ENCODE peak calls at places on chromosomes 11 and 22, in five cellular contexts. V is left ventricle myocardium inferior, B is thoracic aorta, X is adrenal gland, H is foreskin keratinocyte. Q is an unnamed sample.

GRCh38 chr11:114256176-114256897 is 39.9 kb upstream of the NNMT start:
- DNase-seq in V (no peak), B (no peak), X (no peak), H (no peak), Q (no peak)

GRCh38 chr22:43471606-43472135 is 59.9 kb downstream of the MPPED1 start:
- DNase-seq in V (no peak), B (no peak), X (no peak), H (no peak), Q (no peak)

GRCh38 chr11:96426356-96427103 is 36.7 kb downstream of the JRKL start:
- DNase-seq in V (no peak), B (no peak), X (no peak), H (peak), Q (no peak)

GRCh38 chr22:24370426-24370825 is 57.0 kb upstream of the ADORA2A start:
- DNase-seq in V (no peak), B (no peak), X (no peak), H (peak), Q (no peak)

GRCh38 chr11:115396533-115396932 is 107.7 kb downstream of the CADM1 start:
- DNase-seq in V (no peak), B (no peak), X (no peak), H (no peak), Q (no peak)

GRCh38 chr11:119436715-119437114 is 13.7 kb upstream of the THY1 start:
- DNase-seq in V (no peak), B (no peak), X (no peak), H (no peak), Q (no peak)

GRCh38 chr11:92886243-92886905 is 83.1 kb upstream of the MTNR1B start:
- DNase-seq in V (no peak), B (no peak), X (peak), H (peak), Q (no peak)

GRCh38 chr22:37480387-37481346 is 5.5 kb downstream of the MFNG start:
- DNase-seq in V (no peak), B (no peak), X (no peak), H (no peak), Q (no peak)

GRCh38 chr22:44452531-44453420 is 45.3 kb downstream of the RTL6 start:
- DNase-seq in V (no peak), B (no peak), X (no peak), H (no peak), Q (no peak)

GRCh38 chr11:108825381-108825780 is 160.5 kb downstream of the DDX10 start:
- DNase-seq in V (no peak), B (no peak), X (no peak), H (peak), Q (peak)

GRCh38 chr22:24589518-24590030 is 3.3 kb downstream of the LRRC75B start:
- DNase-seq in V (no peak), B (no peak), X (no peak), H (no peak), Q (no peak)

GRCh38 chr22:16818538-16818937 is 6.7 kb downstream of the XKR3 start:
- DNase-seq in V (no peak), B (no peak), X (no peak), H (no peak), Q (no peak)

GRCh38 chr22:29150701-29151100 is 55.0 kb upstream of the EMID1 start:
- DNase-seq in V (no peak), B (no peak), X (peak), H (no peak), Q (no peak)

GRCh38 chr11:127862406-127862805 is 725.0 kb downstream of the ETS1 start:
- DNase-seq in V (no peak), B (no peak), X (no peak), H (peak), Q (peak)

GRCh38 chr11:17498475-17498874 is 21.8 kb upstream of the ABCC8 start:
- DNase-seq in V (no peak), B (no peak), X (no peak), H (no peak), Q (no peak)

GRCh38 chr11:3109921-3110706 is 52.9 kb upstream of the CARS1 start:
- DNase-seq in V (no peak), B (peak), X (peak), H (peak), Q (no peak)

GRCh38 chr22:26471522-26471921 is 12.1 kb downstream of the HPS4 start:
- DNase-seq in V (no peak), B (no peak), X (no peak), H (peak), Q (peak)

GRCh38 chr11:35619030-35619753 is 932 bp downstream of the FJX1 start:
- DNase-seq in V (peak), B (no peak), X (peak), H (peak), Q (no peak)

GRCh38 chr11:75350743-75351540 is 519 bp downstream of the ARRB1 start:
- DNase-seq in V (peak), B (no peak), X (peak), H (no peak), Q (no peak)

GRCh38 chr22:32475428-32476010 is 908 bp downstream of the FBXO7 start:
- DNase-seq in V (peak), B (no peak), X (peak), H (peak), Q (no peak)

GRCh38 chr11:65586676-65587075 is 8.9 kb downstream of the KCNK7 start:
- DNase-seq in V (no peak), B (no peak), X (no peak), H (no peak), Q (no peak)

GRCh38 chr11:23586188-23586587 is 725.9 kb upstream of the CCDC179 start:
- DNase-seq in V (no peak), B (no peak), X (no peak), H (no peak), Q (no peak)

GRCh38 chr11:93221539-93221938 is 23.7 kb upstream of the SLC36A4 start:
- DNase-seq in V (no peak), B (no peak), X (no peak), H (no peak), Q (no peak)

GRCh38 chr11:8566613-8567210 is 27.3 kb downstream of the STK33 start:
- DNase-seq in V (no peak), B (no peak), X (no peak), H (peak), Q (no peak)

GRCh38 chr22:41979423-41980250 is 10.4 kb downstream of the SEPTIN3 start:
- DNase-seq in V (no peak), B (no peak), X (no peak), H (no peak), Q (no peak)

GRCh38 chr11:4884341-4884740 is 2.6 kb downstream of the OR51T1 start:
- DNase-seq in V (no peak), B (no peak), X (no peak), H (no peak), Q (no peak)

GRCh38 chr11:4886186-4886585 is 4.5 kb downstream of the OR51T1 start:
- DNase-seq in V (no peak), B (no peak), X (no peak), H (no peak), Q (no peak)

GRCh38 chr11:4887591-4887990 is 5.9 kb downstream of the OR51T1 start:
- DNase-seq in V (no peak), B (no peak), X (no peak), H (no peak), Q (no peak)

GRCh38 chr11:4891996-4892640 is 10.4 kb downstream of the OR51T1 start:
- DNase-seq in V (no peak), B (no peak), X (no peak), H (peak), Q (peak)

DNA sequence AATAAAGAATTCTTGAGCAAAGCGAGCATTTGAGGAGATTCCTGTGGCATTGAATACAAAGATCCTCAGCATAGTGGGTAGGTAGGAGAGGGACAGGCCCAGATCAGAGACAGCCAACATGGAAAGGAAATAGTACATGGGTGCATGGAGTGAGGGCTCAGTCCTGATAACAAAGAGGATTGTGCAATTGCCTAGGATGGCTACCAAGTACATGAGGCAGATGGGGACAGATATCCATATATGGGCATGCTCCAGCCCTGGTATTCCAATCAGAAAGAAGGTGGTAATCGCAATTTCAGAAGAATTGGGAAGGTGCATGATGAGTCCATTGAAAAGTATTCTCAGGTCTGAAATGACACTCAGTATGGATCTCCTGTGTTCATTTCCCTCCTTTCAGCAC is 8.6 kb downstream of the OR51T1 start:
- DNase-seq in V (no peak), B (no peak), X (no peak), H (no peak), Q (no peak)
- H3K27ac ChIP-seq in V (no peak), B (no peak), X (no peak), H (no peak), Q (no peak)

GRCh38 chr11:47249378-47249715 is 733 bp upstream of the ACP2 start:
- DNase-seq in V (no peak), B (no peak), X (no peak), H (no peak), Q (no peak)
- H3K27ac ChIP-seq in V (peak), B (peak), X (no peak), H (peak), Q (peak)

GRCh38 chr22:28116261-28116673 is 197.2 kb upstream of the PITPNB start:
- DNase-seq in V (peak), B (peak), X (peak), H (peak), Q (peak)
- H3K27ac ChIP-seq in V (peak), B (peak), X (no peak), H (peak), Q (peak)

DNA sequence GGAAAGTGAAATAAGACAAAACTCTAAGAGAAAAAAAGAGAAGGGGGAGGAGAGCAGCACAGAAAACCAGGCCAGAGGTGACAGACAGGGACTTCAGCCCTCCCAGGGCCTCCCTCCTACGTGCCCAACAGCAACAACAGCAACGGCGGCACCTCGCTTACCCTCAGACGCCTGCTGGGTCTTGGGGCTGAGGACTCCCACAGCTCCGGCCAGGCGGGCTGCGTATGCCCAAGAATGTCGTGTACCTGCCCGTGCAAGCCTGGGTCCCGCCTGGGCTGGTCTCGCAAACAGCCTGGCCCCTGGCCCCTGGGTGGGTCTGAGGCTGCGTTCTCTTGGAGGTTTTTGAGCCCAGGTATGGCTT is 30.5 kb downstream of the ARAP1 start:
- DNase-seq in V (peak), B (no peak), X (peak), H (no peak), Q (no peak)
- H3K27ac ChIP-seq in V (peak), B (peak), X (peak), H (peak), Q (peak)

DNA sequence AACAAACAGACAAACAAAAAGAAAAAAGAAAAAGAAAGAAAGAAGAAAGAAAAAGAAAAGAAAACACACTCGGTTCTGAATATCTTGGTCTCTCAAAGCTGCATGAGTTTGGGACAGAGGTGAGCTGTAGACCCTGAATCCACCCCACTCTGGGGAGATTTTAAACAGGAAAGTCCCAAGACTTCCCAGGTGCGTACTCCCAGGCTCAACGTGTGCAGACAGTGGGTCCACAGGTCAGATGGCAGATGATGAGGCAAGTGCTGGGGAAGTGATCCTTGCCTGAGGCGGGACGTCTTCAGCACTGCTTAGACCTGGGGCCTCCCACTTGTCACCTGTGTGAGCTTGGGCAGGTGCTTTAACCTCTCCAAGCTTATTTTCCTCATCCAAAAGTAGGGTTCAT is 9.3 kb downstream of the CREB3L1 start:
- DNase-seq in V (no peak), B (no peak), X (no peak), H (no peak), Q (no peak)
- H3K27ac ChIP-seq in V (peak), B (no peak), X (no peak), H (no peak), Q (no peak)

GRCh38 chr22:46038516-46039430 is 61.8 kb upstream of the WNT7B start:
- DNase-seq in V (no peak), B (no peak), X (peak), H (no peak), Q (no peak)
- H3K27ac ChIP-seq in V (peak), B (no peak), X (no peak), H (no peak), Q (peak)

GRCh38 chr11:61829806-61830205 is 1.7 kb downstream of the FADS2 start:
- DNase-seq in V (no peak), B (no peak), X (no peak), H (no peak), Q (no peak)
- H3K27ac ChIP-seq in V (peak), B (peak), X (peak), H (no peak), Q (no peak)

DNA sequence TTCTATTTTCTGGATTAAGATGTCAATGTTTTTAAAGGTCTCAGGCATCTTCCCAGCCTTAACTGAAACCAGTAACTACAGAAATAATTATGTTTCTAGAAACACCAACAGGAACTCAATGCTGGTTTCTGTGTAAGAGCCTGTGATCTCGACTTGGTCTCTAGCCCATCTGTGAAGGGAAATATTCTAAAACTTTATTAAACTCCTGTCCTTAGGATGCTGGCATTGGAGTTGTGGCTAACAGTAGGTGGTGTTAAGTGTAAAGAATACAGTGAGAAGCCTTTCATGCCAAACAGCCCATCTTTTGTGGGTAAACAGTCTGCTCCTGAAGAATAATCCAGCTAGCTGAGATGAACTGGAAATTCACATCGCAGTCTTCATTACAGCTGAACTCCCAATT is 133.2 kb downstream of the ADAMTS15 start:
- DNase-seq in V (no peak), B (no peak), X (no peak), H (no peak), Q (no peak)
- H3K27ac ChIP-seq in V (peak), B (peak), X (no peak), H (peak), Q (peak)

GRCh38 chr11:33695051-33695566 is 5.5 kb downstream of the C11orf91 start:
- DNase-seq in V (peak), B (no peak), X (no peak), H (no peak), Q (no peak)
- H3K27ac ChIP-seq in V (peak), B (no peak), X (no peak), H (no peak), Q (peak)

GRCh38 chr22:30321461-30321860 is 5.3 kb downstream of the TBC1D10A start:
- DNase-seq in V (no peak), B (no peak), X (no peak), H (no peak), Q (no peak)

GRCh38 chr22:30315962-30316576 is 10.7 kb downstream of the TBC1D10A start:
- DNase-seq in V (no peak), B (no peak), X (no peak), H (no peak), Q (no peak)

GRCh38 chr22:30320021-30320556 is 6.7 kb downstream of the TBC1D10A start:
- DNase-seq in V (peak), B (no peak), X (no peak), H (no peak), Q (no peak)

GRCh38 chr22:30317778-30318177 is 9.0 kb downstream of the TBC1D10A start:
- DNase-seq in V (no peak), B (no peak), X (no peak), H (no peak), Q (no peak)

GRCh38 chr22:30318773-30319419 is 7.8 kb downstream of the TBC1D10A start:
- DNase-seq in V (peak), B (no peak), X (no peak), H (no peak), Q (no peak)
- H3K27ac ChIP-seq in V (peak), B (peak), X (no peak), H (no peak), Q (no peak)

Q was measured in epithelial cell of prostate.